ENCODE peak calls at places on chromosomes 12 and 14, in nine cellular contexts. P is upper lobe of right lung; V is cardiac fibroblast; Q is CD4-positive, alpha-beta T cell; O is heart left ventricle; Z is right atrium auricular region; T is A549; K is AG04450; U is colonic mucosa. B is an unnamed sample.

GRCh38 chr12:64457036-64457435 is 5.1 kb downstream of the TBK1 start:
- DNase-seq in P (no peak), V (peak; percentile 60), Q (no peak), O (no peak), Z (no peak), T (no peak), K (no peak), U (peak; percentile 29), B (no peak)

GRCh38 chr12:124828264-124829007 is 35.2 kb downstream of the SCARB1 start:
- DNase-seq in P (no peak), V (peak; percentile 58), Q (no peak), O (no peak), Z (no peak), T (peak; percentile 96), K (no peak), U (peak; percentile 79), B (no peak)

GRCh38 chr12:93847517-93848452 is 170.6 kb downstream of the CRADD start:
- DNase-seq in P (no peak), V (peak; percentile 67), Q (no peak), O (no peak), Z (no peak), T (no peak), K (no peak), U (no peak), B (no peak)

GRCh38 chr14:59870277-59871165 is at the start of gene RTN1:
- DNase-seq in P (peak; percentile 87), V (peak; percentile 27), Q (no peak), O (peak; percentile 48), Z (no peak), T (peak; percentile 30), K (peak; percentile 2), U (peak; percentile 25), B (peak; percentile 44)

GRCh38 chr12:10205251-10205807 is 7.3 kb upstream of the GABARAPL1 start:
- DNase-seq in P (no peak), V (peak; percentile 82), Q (no peak), O (no peak), Z (no peak), T (peak; percentile 45), K (no peak), U (no peak), B (no peak)

GRCh38 chr12:46261658-46262057 is 7.2 kb downstream of the SLC38A1 start:
- DNase-seq in P (no peak), V (no peak), Q (no peak), O (no peak), Z (no peak), T (no peak), K (no peak), U (no peak), B (no peak)

GRCh38 chr12:70695361-70696023 is 58.3 kb upstream of the PTPRB start:
- DNase-seq in P (no peak), V (no peak), Q (no peak), O (no peak), Z (no peak), T (no peak), K (no peak), U (peak; percentile 30), B (no peak)

GRCh38 chr14:55170526-55170925 is 20.9 kb downstream of the DLGAP5 start:
- DNase-seq in P (no peak), V (peak; percentile 50), Q (no peak), O (no peak), Z (no peak), T (no peak), K (no peak), U (no peak), B (no peak)

GRCh38 chr12:98578392-98578791 is 15.1 kb upstream of the SLC25A3 start:
- DNase-seq in P (no peak), V (no peak), Q (no peak), O (no peak), Z (no peak), T (no peak), K (no peak), U (peak; percentile 57), B (no peak)

GRCh38 chr12:58420496-58420895 is 479.1 kb downstream of the ATP23 start:
- DNase-seq in P (no peak), V (peak; percentile 36), Q (no peak), O (no peak), Z (no peak), T (no peak), K (no peak), U (no peak), B (no peak)

GRCh38 chr12:74317078-74317581 is 220.5 kb upstream of the ATXN7L3B start:
- DNase-seq in P (no peak), V (peak; percentile 67), Q (no peak), O (peak; percentile 21), Z (no peak), T (peak; percentile 75), K (no peak), U (no peak), B (no peak)

GRCh38 chr12:115966376-115966775 is 311.1 kb downstream of the MED13L start:
- DNase-seq in P (no peak), V (no peak), Q (no peak), O (no peak), Z (no peak), T (no peak), K (no peak), U (no peak), B (no peak)

GRCh38 chr14:26845106-26845818 is 247.4 kb upstream of the NOVA1 start:
- DNase-seq in P (no peak), V (no peak), Q (no peak), O (no peak), Z (no peak), T (peak; percentile 54), K (no peak), U (no peak), B (no peak)

GRCh38 chr14:61406198-61406597 is 84.8 kb downstream of the PRKCH start:
- DNase-seq in P (no peak), V (no peak), Q (no peak), O (no peak), Z (no peak), T (no peak), K (no peak), U (no peak), B (no peak)

GRCh38 chr12:2642176-2642892 is 152.4 kb upstream of the FKBP4 start:
- DNase-seq in P (peak; percentile 23), V (no peak), Q (no peak), O (no peak), Z (no peak), T (no peak), K (no peak), U (no peak), B (no peak)

GRCh38 chr12:49673446-49674317 is 33.5 kb downstream of the FMNL3 start:
- DNase-seq in P (peak; percentile 91), V (peak; percentile 95), Q (no peak), O (peak; percentile 95), Z (peak; percentile 95), T (no peak), K (peak; percentile 88), U (peak; percentile 85), B (peak; percentile 59)
- TF ChIP-seq CTCF in P (peak; percentile 48), V (peak; percentile 49), Q (no peak), O (peak; percentile 43), Z (no peak), T (no peak), K (peak; percentile 46), U (peak; percentile 25), B (peak; percentile 40)

GRCh38 chr14:66403183-66403582 is 83.0 kb upstream of the CCDC196 start:
- DNase-seq in P (no peak), V (peak; percentile 60), Q (no peak), O (no peak), Z (no peak), T (peak; percentile 59), K (no peak), U (no peak), B (no peak)

GRCh38 chr14:66398437-66398836 is 87.7 kb upstream of the CCDC196 start:
- DNase-seq in P (no peak), V (no peak), Q (no peak), O (no peak), Z (no peak), T (no peak), K (no peak), U (no peak), B (no peak)

GRCh38 chr14:66405158-66405557 is 81.0 kb upstream of the CCDC196 start:
- DNase-seq in P (no peak), V (peak; percentile 43), Q (no peak), O (no peak), Z (no peak), T (no peak), K (no peak), U (no peak), B (peak; percentile 11)

GRCh38 chr14:66404051-66404450 is 82.1 kb upstream of the CCDC196 start:
- DNase-seq in P (no peak), V (no peak), Q (no peak), O (no peak), Z (no peak), T (no peak), K (no peak), U (no peak), B (no peak)

GRCh38 chr14:66401447-66402095 is 84.6 kb upstream of the CCDC196 start:
- DNase-seq in P (no peak), V (peak; percentile 37), Q (no peak), O (no peak), Z (no peak), T (peak; percentile 4), K (no peak), U (no peak), B (no peak)
- TF ChIP-seq CTCF in P (peak; percentile 35), V (peak; percentile 57), Q (no peak), O (peak; percentile 48), Z (peak; percentile 36), T (peak; percentile 58), K (peak; percentile 24), U (peak; percentile 18), B (peak; percentile 55)

GRCh38 chr12:26719852-26720251 is 113.1 kb downstream of the ITPR2 start:
- DNase-seq in P (no peak), V (peak; percentile 21), Q (no peak), O (no peak), Z (no peak), T (no peak), K (no peak), U (no peak), B (no peak)
- TF ChIP-seq CTCF in P (no peak), V (peak; percentile 31), Q (no peak), O (no peak), Z (no peak), T (no peak), K (peak; percentile 51), U (no peak), B (peak; percentile 54)

GRCh38 chr12:25121110-25121509 is 73.8 kb downstream of the DNAI7 start:
- DNase-seq in P (no peak), V (no peak), Q (no peak), O (no peak), Z (no peak), T (no peak), K (no peak), U (no peak), B (no peak)
- TF ChIP-seq CTCF in P (no peak), V (no peak), Q (no peak), O (no peak), Z (no peak), T (no peak), K (no peak), U (no peak), B (no peak)